ENCODE peak calls at places on chromosomes 16 and 17, in ten cellular contexts. One of them, this sample, is unnamed.

GRCh38 chr16:370980-371728 is 816 bp upstream of the MRPL28 start:
- DNase-seq in stimulated activated CD4-positive, alpha-beta T cell treated with anti-CD3 and anti-CD28 coated beads, Interleukin-1b, Interleukin-23, amount 100 ng/mL, for 1 hour: no peak
- DNase-seq in colonic mucosa: no peak
- DNase-seq in thoracic aorta: no peak
- DNase-seq in T1000: no peak
- DNase-seq in SHP77: no peak
- DNase-seq in HT-29: no peak
- DNase-seq in cerebellar cortex: no peak
- DNase-seq in GM20000: no peak
- DNase-seq in BJ: no peak
- DNase-seq in this sample: no peak

GRCh38 chr16:53768167-53768566 is 64.2 kb downstream of the FTO start:
- DNase-seq in cerebellar cortex: no peak
- DNase-seq in T1000: no peak
- DNase-seq in colonic mucosa: no peak
- DNase-seq in thoracic aorta: no peak
- DNase-seq in GM20000: no peak
- DNase-seq in HT-29: no peak
- DNase-seq in SHP77: no peak
- DNase-seq in BJ: no peak
- DNase-seq in stimulated activated CD4-positive, alpha-beta T cell treated with anti-CD3 and anti-CD28 coated beads, Interleukin-1b, Interleukin-23, amount 100 ng/mL, for 1 hour: no peak
- DNase-seq in this sample: no peak

GRCh38 chr17:45043813-45044540 is 7.5 kb downstream of the DCAKD start:
- DNase-seq in thoracic aorta: no peak
- DNase-seq in T1000: no peak
- DNase-seq in SHP77: no peak
- DNase-seq in BJ: no peak
- DNase-seq in colonic mucosa: no peak
- DNase-seq in stimulated activated CD4-positive, alpha-beta T cell treated with anti-CD3 and anti-CD28 coated beads, Interleukin-1b, Interleukin-23, amount 100 ng/mL, for 1 hour: no peak
- DNase-seq in cerebellar cortex: no peak
- DNase-seq in GM20000: no peak
- DNase-seq in HT-29: no peak
- DNase-seq in this sample: no peak

GRCh38 chr16:14559809-14560227 is 70.2 kb downstream of the PARN start:
- DNase-seq in colonic mucosa: no peak
- DNase-seq in HT-29: no peak
- DNase-seq in stimulated activated CD4-positive, alpha-beta T cell treated with anti-CD3 and anti-CD28 coated beads, Interleukin-1b, Interleukin-23, amount 100 ng/mL, for 1 hour: no peak
- DNase-seq in BJ: no peak
- DNase-seq in T1000: no peak
- DNase-seq in thoracic aorta: no peak
- DNase-seq in GM20000: no peak
- DNase-seq in SHP77: peak; percentile 8
- DNase-seq in cerebellar cortex: no peak
- DNase-seq in this sample: no peak

GRCh38 chr16:12213180-12213579 is 236.6 kb downstream of the SNX29 start:
- DNase-seq in cerebellar cortex: no peak
- DNase-seq in GM20000: no peak
- DNase-seq in stimulated activated CD4-positive, alpha-beta T cell treated with anti-CD3 and anti-CD28 coated beads, Interleukin-1b, Interleukin-23, amount 100 ng/mL, for 1 hour: no peak
- DNase-seq in colonic mucosa: no peak
- DNase-seq in HT-29: no peak
- DNase-seq in SHP77: no peak
- DNase-seq in thoracic aorta: no peak
- DNase-seq in T1000: no peak
- DNase-seq in BJ: no peak
- DNase-seq in this sample: no peak

GRCh38 chr16:4811773-4812172 is 9.3 kb upstream of the ROGDI start:
- DNase-seq in colonic mucosa: no peak
- DNase-seq in T1000: no peak
- DNase-seq in BJ: no peak
- DNase-seq in cerebellar cortex: no peak
- DNase-seq in stimulated activated CD4-positive, alpha-beta T cell treated with anti-CD3 and anti-CD28 coated beads, Interleukin-1b, Interleukin-23, amount 100 ng/mL, for 1 hour: no peak
- DNase-seq in SHP77: no peak
- DNase-seq in HT-29: no peak
- DNase-seq in GM20000: no peak
- DNase-seq in thoracic aorta: no peak
- DNase-seq in this sample: no peak

GRCh38 chr17:5121186-5121841 is 5.5 kb downstream of the USP6 start:
- DNase-seq in cerebellar cortex: no peak
- DNase-seq in SHP77: no peak
- DNase-seq in colonic mucosa: no peak
- DNase-seq in stimulated activated CD4-positive, alpha-beta T cell treated with anti-CD3 and anti-CD28 coated beads, Interleukin-1b, Interleukin-23, amount 100 ng/mL, for 1 hour: no peak
- DNase-seq in GM20000: no peak
- DNase-seq in thoracic aorta: no peak
- DNase-seq in BJ: no peak
- DNase-seq in T1000: no peak
- DNase-seq in HT-29: no peak
- DNase-seq in this sample: peak; percentile 13

GRCh38 chr17:50280801-50281441 is 6.7 kb downstream of the TMEM92 start:
- DNase-seq in colonic mucosa: no peak
- DNase-seq in BJ: no peak
- DNase-seq in cerebellar cortex: no peak
- DNase-seq in stimulated activated CD4-positive, alpha-beta T cell treated with anti-CD3 and anti-CD28 coated beads, Interleukin-1b, Interleukin-23, amount 100 ng/mL, for 1 hour: no peak
- DNase-seq in T1000: no peak
- DNase-seq in GM20000: no peak
- DNase-seq in SHP77: no peak
- DNase-seq in thoracic aorta: no peak
- DNase-seq in HT-29: no peak
- DNase-seq in this sample: no peak

GRCh38 chr17:68491381-68491849 is 20.8 kb upstream of the PRKAR1A start:
- DNase-seq in T1000: no peak
- DNase-seq in GM20000: peak; percentile 25
- DNase-seq in cerebellar cortex: no peak
- DNase-seq in colonic mucosa: peak; percentile 49
- DNase-seq in SHP77: no peak
- DNase-seq in BJ: no peak
- DNase-seq in stimulated activated CD4-positive, alpha-beta T cell treated with anti-CD3 and anti-CD28 coated beads, Interleukin-1b, Interleukin-23, amount 100 ng/mL, for 1 hour: no peak
- DNase-seq in thoracic aorta: no peak
- DNase-seq in HT-29: no peak
- DNase-seq in this sample: no peak

GRCh38 chr17:55434721-55435120 is 13.1 kb upstream of the MMD start:
- DNase-seq in BJ: no peak
- DNase-seq in SHP77: no peak
- DNase-seq in colonic mucosa: no peak
- DNase-seq in T1000: no peak
- DNase-seq in HT-29: no peak
- DNase-seq in cerebellar cortex: no peak
- DNase-seq in thoracic aorta: no peak
- DNase-seq in stimulated activated CD4-positive, alpha-beta T cell treated with anti-CD3 and anti-CD28 coated beads, Interleukin-1b, Interleukin-23, amount 100 ng/mL, for 1 hour: no peak
- DNase-seq in GM20000: no peak
- DNase-seq in this sample: no peak

GRCh38 chr16:72859581-72859980 is 188.3 kb downstream of the ZFHX3 start:
- DNase-seq in HT-29: no peak
- DNase-seq in T1000: no peak
- DNase-seq in cerebellar cortex: no peak
- DNase-seq in BJ: no peak
- DNase-seq in GM20000: no peak
- DNase-seq in stimulated activated CD4-positive, alpha-beta T cell treated with anti-CD3 and anti-CD28 coated beads, Interleukin-1b, Interleukin-23, amount 100 ng/mL, for 1 hour: no peak
- DNase-seq in thoracic aorta: no peak
- DNase-seq in colonic mucosa: no peak
- DNase-seq in SHP77: no peak
- DNase-seq in this sample: no peak

GRCh38 chr17:79189264-79189663 is 114.6 kb downstream of the ENGASE start:
- DNase-seq in BJ: no peak
- DNase-seq in colonic mucosa: no peak
- DNase-seq in stimulated activated CD4-positive, alpha-beta T cell treated with anti-CD3 and anti-CD28 coated beads, Interleukin-1b, Interleukin-23, amount 100 ng/mL, for 1 hour: no peak
- DNase-seq in SHP77: no peak
- DNase-seq in GM20000: no peak
- DNase-seq in thoracic aorta: no peak
- DNase-seq in cerebellar cortex: no peak
- DNase-seq in T1000: no peak
- DNase-seq in HT-29: no peak
- DNase-seq in this sample: no peak

GRCh38 chr17:67582632-67583230 is 135.0 kb upstream of the NOL11 start:
- DNase-seq in cerebellar cortex: no peak
- DNase-seq in HT-29: peak; percentile 100
- DNase-seq in colonic mucosa: peak; percentile 43
- DNase-seq in thoracic aorta: no peak
- DNase-seq in SHP77: peak; percentile 89
- DNase-seq in T1000: no peak
- DNase-seq in GM20000: no peak
- DNase-seq in stimulated activated CD4-positive, alpha-beta T cell treated with anti-CD3 and anti-CD28 coated beads, Interleukin-1b, Interleukin-23, amount 100 ng/mL, for 1 hour: no peak
- DNase-seq in BJ: no peak
- DNase-seq in this sample: no peak

GRCh38 chr17:50347087-50347893 is 1.4 kb downstream of the XYLT2 start:
- DNase-seq in GM20000: peak; percentile 18
- DNase-seq in SHP77: no peak
- DNase-seq in cerebellar cortex: no peak
- DNase-seq in HT-29: no peak
- DNase-seq in thoracic aorta: no peak
- DNase-seq in BJ: no peak
- DNase-seq in colonic mucosa: no peak
- DNase-seq in stimulated activated CD4-positive, alpha-beta T cell treated with anti-CD3 and anti-CD28 coated beads, Interleukin-1b, Interleukin-23, amount 100 ng/mL, for 1 hour: no peak
- DNase-seq in T1000: no peak
- DNase-seq in this sample: no peak

GRCh38 chr17:65916425-65916824 is 275.5 kb downstream of the CEP112 start:
- DNase-seq in cerebellar cortex: no peak
- DNase-seq in colonic mucosa: no peak
- DNase-seq in SHP77: no peak
- DNase-seq in stimulated activated CD4-positive, alpha-beta T cell treated with anti-CD3 and anti-CD28 coated beads, Interleukin-1b, Interleukin-23, amount 100 ng/mL, for 1 hour: no peak
- DNase-seq in thoracic aorta: no peak
- DNase-seq in GM20000: no peak
- DNase-seq in BJ: no peak
- DNase-seq in T1000: no peak
- DNase-seq in HT-29: no peak
- DNase-seq in this sample: no peak

GRCh38 chr17:82551779-82552457 is 32.4 kb downstream of the FOXK2 start:
- DNase-seq in HT-29: peak; percentile 76
- DNase-seq in stimulated activated CD4-positive, alpha-beta T cell treated with anti-CD3 and anti-CD28 coated beads, Interleukin-1b, Interleukin-23, amount 100 ng/mL, for 1 hour: peak; percentile 58
- DNase-seq in SHP77: peak; percentile 80
- DNase-seq in T1000: peak; percentile 55
- DNase-seq in BJ: no peak
- DNase-seq in thoracic aorta: peak; percentile 24
- DNase-seq in colonic mucosa: peak; percentile 81
- DNase-seq in GM20000: peak; percentile 88
- DNase-seq in cerebellar cortex: peak; percentile 62
- DNase-seq in this sample: peak; percentile 71

GRCh38 chr17:10729334-10730193 is at the start of gene TMEM220:
- DNase-seq in T1000: peak; percentile 18
- DNase-seq in colonic mucosa: peak; percentile 77
- DNase-seq in BJ: peak; percentile 33
- DNase-seq in GM20000: peak; percentile 75
- DNase-seq in SHP77: no peak
- DNase-seq in HT-29: no peak
- DNase-seq in thoracic aorta: peak; percentile 40
- DNase-seq in stimulated activated CD4-positive, alpha-beta T cell treated with anti-CD3 and anti-CD28 coated beads, Interleukin-1b, Interleukin-23, amount 100 ng/mL, for 1 hour: no peak
- DNase-seq in cerebellar cortex: peak; percentile 51
- DNase-seq in this sample: peak; percentile 54

GRCh38 chr17:74745548-74746177 is 2.8 kb upstream of the NHERF1 start:
- DNase-seq in HT-29: no peak
- DNase-seq in SHP77: no peak
- DNase-seq in thoracic aorta: no peak
- DNase-seq in cerebellar cortex: no peak
- DNase-seq in BJ: no peak
- DNase-seq in GM20000: no peak
- DNase-seq in colonic mucosa: no peak
- DNase-seq in T1000: peak; percentile 94
- DNase-seq in stimulated activated CD4-positive, alpha-beta T cell treated with anti-CD3 and anti-CD28 coated beads, Interleukin-1b, Interleukin-23, amount 100 ng/mL, for 1 hour: no peak
- DNase-seq in this sample: no peak

GRCh38 chr17:43018008-43018853 is 4.0 kb downstream of the VAT1 start:
- DNase-seq in BJ: no peak
- DNase-seq in colonic mucosa: no peak
- DNase-seq in thoracic aorta: no peak
- DNase-seq in HT-29: peak; percentile 30
- DNase-seq in cerebellar cortex: no peak
- DNase-seq in stimulated activated CD4-positive, alpha-beta T cell treated with anti-CD3 and anti-CD28 coated beads, Interleukin-1b, Interleukin-23, amount 100 ng/mL, for 1 hour: no peak
- DNase-seq in T1000: no peak
- DNase-seq in SHP77: no peak
- DNase-seq in GM20000: no peak
- DNase-seq in this sample: no peak

GRCh38 chr16:1002399-1003161 is 21.0 kb downstream of the SOX8 start:
- DNase-seq in thoracic aorta: no peak
- DNase-seq in HT-29: peak; percentile 92
- DNase-seq in colonic mucosa: peak; percentile 36
- DNase-seq in stimulated activated CD4-positive, alpha-beta T cell treated with anti-CD3 and anti-CD28 coated beads, Interleukin-1b, Interleukin-23, amount 100 ng/mL, for 1 hour: peak; percentile 36
- DNase-seq in SHP77: peak; percentile 46
- DNase-seq in cerebellar cortex: no peak
- DNase-seq in T1000: peak; percentile 91
- DNase-seq in GM20000: no peak
- DNase-seq in BJ: peak; percentile 15
- DNase-seq in this sample: no peak

GRCh38 chr17:69967910-69968411 is 107.1 kb upstream of the KCNJ16 start:
- DNase-seq in BJ: peak; percentile 93
- DNase-seq in cerebellar cortex: no peak
- DNase-seq in SHP77: no peak
- DNase-seq in colonic mucosa: no peak
- DNase-seq in HT-29: no peak
- DNase-seq in stimulated activated CD4-positive, alpha-beta T cell treated with anti-CD3 and anti-CD28 coated beads, Interleukin-1b, Interleukin-23, amount 100 ng/mL, for 1 hour: no peak
- DNase-seq in thoracic aorta: no peak
- DNase-seq in T1000: peak; percentile 49
- DNase-seq in GM20000: no peak
- DNase-seq in this sample: no peak

GRCh38 chr17:82931696-82932060 is 91.9 kb upstream of the ZNF750 start:
- DNase-seq in stimulated activated CD4-positive, alpha-beta T cell treated with anti-CD3 and anti-CD28 coated beads, Interleukin-1b, Interleukin-23, amount 100 ng/mL, for 1 hour: no peak
- DNase-seq in SHP77: no peak
- DNase-seq in GM20000: no peak
- DNase-seq in BJ: peak; percentile 40
- DNase-seq in colonic mucosa: peak; percentile 26
- DNase-seq in cerebellar cortex: peak; percentile 61
- DNase-seq in HT-29: no peak
- DNase-seq in T1000: peak; percentile 69
- DNase-seq in thoracic aorta: no peak
- DNase-seq in this sample: peak; percentile 4

This sample was measured in activated B cell treated with CpG ODN at 0.5 μM for 24 hours.